ENCODE peak calls at places on chromosomes 16 and 17, in five cellular contexts. U, V, M, T and R are unnamed samples.

GRCh38 chr17:17082878-17083277 is 40.6 kb downstream of the MPRIP start:
- DNase-seq in U (no peak), V (no peak), M (no peak), T (no peak), R (no peak)

GRCh38 chr17:19573075-19573474 is 39.4 kb downstream of the SLC47A1 start:
- DNase-seq in U (no peak), V (no peak), M (no peak), T (no peak), R (no peak)

GRCh38 chr16:13997933-13998332 is 73.2 kb upstream of the MRTFB start:
- DNase-seq in U (no peak), V (no peak), M (no peak), T (no peak), R (peak)

GRCh38 chr17:46865100-46865499 is 13.7 kb downstream of the WNT9B start:
- DNase-seq in U (peak), V (no peak), M (no peak), T (peak), R (no peak)

GRCh38 chr17:1830288-1830687 is 483 bp downstream of the RPA1 start:
- DNase-seq in U (no peak), V (peak), M (peak), T (no peak), R (no peak)

GRCh38 chr16:74480150-74481029 is 59.1 kb upstream of the CLEC18B start:
- DNase-seq in U (peak), V (peak), M (no peak), T (peak), R (no peak)

GRCh38 chr16:1535391-1536291 is 2.2 kb downstream of the TMEM204 start:
- DNase-seq in U (no peak), V (no peak), M (peak), T (peak), R (no peak)

GRCh38 chr17:45286286-45286685 is 24.4 kb upstream of the SPATA32 start:
- DNase-seq in U (no peak), V (no peak), M (no peak), T (no peak), R (no peak)

GRCh38 chr16:20598832-20599469 is 22.8 kb upstream of the ACSM2B start:
- DNase-seq in U (no peak), V (no peak), M (no peak), T (no peak), R (no peak)

GRCh38 chr17:81868674-81869220 is 2.4 kb downstream of the ARHGDIA start:
- DNase-seq in U (no peak), V (peak), M (peak), T (peak), R (no peak)

GRCh38 chr17:69246726-69247375 is 18.2 kb upstream of the ABCA10 start:
- DNase-seq in U (peak), V (no peak), M (no peak), T (peak), R (no peak)

GRCh38 chr17:78684026-78684425 is 98.0 kb downstream of the CYTH1 start:
- DNase-seq in U (no peak), V (no peak), M (no peak), T (no peak), R (no peak)

GRCh38 chr16:31347445-31347844 is 7.5 kb upstream of the ITGAX start:
- DNase-seq in U (no peak), V (no peak), M (no peak), T (no peak), R (no peak)

DNA sequence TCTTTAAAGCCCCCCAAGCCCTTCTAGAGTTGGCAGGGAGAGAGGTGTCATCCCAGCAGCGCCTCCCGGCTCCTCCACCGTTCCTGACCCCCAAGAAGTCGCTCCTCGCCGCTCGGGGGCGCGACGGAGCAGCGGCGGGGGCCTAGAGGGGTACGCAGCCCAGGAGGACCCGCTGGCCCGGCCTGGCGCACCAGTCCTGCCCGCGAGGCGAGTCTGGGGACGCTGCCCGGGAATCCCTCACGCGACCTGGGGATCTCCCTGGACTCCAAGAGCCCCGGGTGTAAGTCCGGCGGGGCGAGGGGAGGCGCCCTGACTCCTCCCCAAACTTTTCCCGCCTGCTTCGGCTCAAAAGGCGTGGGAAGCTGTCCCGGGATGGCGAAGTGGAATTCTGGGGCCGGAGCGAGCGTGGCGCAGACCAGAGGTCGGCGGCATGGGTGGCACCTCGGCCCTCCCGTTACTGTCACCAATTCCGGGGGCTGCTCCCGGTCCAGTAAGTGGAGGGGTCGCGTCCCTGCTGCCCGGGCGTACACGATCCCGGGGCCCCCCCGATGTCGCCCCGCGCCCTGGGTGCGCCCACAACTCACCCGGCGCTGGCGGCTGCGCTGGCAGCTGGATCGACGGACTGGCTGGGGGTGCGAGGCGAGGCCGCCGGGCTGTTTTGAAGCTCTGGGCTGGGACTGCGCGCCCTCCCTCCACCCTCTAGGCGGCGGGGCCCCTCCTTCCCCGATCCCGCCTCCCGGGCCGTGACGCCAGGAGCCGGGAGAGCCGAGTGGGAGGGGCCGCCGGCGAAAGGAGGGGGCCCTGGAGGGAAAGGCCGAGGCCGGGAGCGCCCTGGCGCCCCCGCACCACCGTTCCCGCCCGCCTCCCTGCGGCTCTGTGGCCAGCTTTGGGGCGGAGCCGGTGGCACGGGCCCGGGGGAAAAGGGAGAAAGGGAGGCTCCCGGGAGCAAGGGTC is at the start of gene EMP2:
- DNase-seq in U (no peak), V (peak), M (no peak), T (peak), R (peak)
- H3K4me3 ChIP-seq in U (peak), V (peak), M (no peak), T (peak), R (peak)

GRCh38 chr16:89090669-89091426 is 2.8 kb upstream of the ACSF3 start:
- DNase-seq in U (no peak), V (no peak), M (no peak), T (no peak), R (no peak)
- TF ChIP-seq CTCF in U (no peak), V (no peak), M (no peak), T (no peak), R (no peak)

GRCh38 chr17:42312035-42312284 is 23.7 kb downstream of the STAT5A start:
- DNase-seq in U (no peak), V (no peak), M (no peak), T (no peak), R (no peak)
- H3K4me3 ChIP-seq in U (peak), V (no peak), M (peak), T (no peak), R (peak)

DNA sequence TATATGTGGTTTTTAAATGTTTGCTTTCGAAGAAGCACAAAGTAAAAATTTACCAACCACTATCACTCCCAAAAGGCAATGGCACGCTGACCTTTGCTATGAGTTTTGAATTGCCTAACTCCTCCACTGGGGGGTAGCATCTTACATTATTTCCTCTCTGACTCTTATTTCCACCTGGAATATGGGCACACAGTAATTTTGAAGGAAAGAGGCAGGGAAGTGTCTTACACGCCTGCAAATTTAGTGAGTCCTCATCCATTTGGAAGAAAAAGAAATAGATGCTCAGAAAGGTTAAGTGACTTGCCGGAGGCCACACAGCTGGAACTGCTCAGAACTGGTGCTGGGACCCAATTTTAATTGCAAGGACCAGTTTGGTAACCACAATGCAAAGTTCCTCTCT is 29.9 kb upstream of the IRX6 start:
- DNase-seq in U (no peak), V (no peak), M (no peak), T (no peak), R (no peak)
- TF ChIP-seq CTCF in U (peak), V (no peak), M (no peak), T (no peak), R (no peak)

GRCh38 chr17:58336456-58337094 is 8.0 kb upstream of the TSPOAP1 start:
- DNase-seq in U (peak), V (no peak), M (no peak), T (peak), R (no peak)
- H3K4me3 ChIP-seq in U (no peak), V (no peak), M (peak), T (no peak), R (no peak)

GRCh38 chr16:49439050-49439449 is 65.4 kb downstream of the C16orf78 start:
- DNase-seq in U (no peak), V (no peak), M (no peak), T (no peak), R (no peak)

GRCh38 chr16:49439676-49440075 is 66.1 kb downstream of the C16orf78 start:
- DNase-seq in U (no peak), V (no peak), M (no peak), T (no peak), R (no peak)

GRCh38 chr16:49436181-49436580 is 62.6 kb downstream of the C16orf78 start:
- DNase-seq in U (no peak), V (no peak), M (no peak), T (no peak), R (no peak)

GRCh38 chr16:49434733-49435132 is 61.1 kb downstream of the C16orf78 start:
- DNase-seq in U (no peak), V (no peak), M (no peak), T (no peak), R (no peak)

DNA sequence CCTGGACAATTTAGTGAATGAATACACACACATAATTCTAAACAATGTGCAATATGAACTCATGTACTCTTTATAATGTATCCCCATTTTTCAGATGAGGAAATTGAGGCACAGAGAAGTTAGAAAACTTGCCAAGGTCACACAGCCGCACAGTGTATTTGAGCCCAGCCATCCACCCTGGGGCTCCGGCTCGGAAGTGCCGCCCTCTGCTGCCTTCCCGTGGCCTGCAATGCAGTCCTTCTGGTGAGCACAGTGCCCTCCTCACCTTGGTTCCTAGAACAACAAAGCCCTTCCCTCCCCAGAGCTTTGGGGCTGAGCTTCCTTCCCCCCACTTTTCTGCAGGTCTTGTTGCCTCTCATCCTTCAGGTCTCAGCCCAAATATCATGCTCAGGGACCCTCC is 63.7 kb downstream of the C16orf78 start:
- DNase-seq in U (no peak), V (no peak), M (no peak), T (no peak), R (no peak)
- TF ChIP-seq CTCF in U (no peak), V (no peak), M (no peak), T (no peak), R (no peak)

GRCh38 chr16:4316103-4316731 is 350 bp downstream of the GLIS2 start:
- DNase-seq in U (no peak), V (peak), M (no peak), T (no peak), R (no peak)

GRCh38 chr16:4316732-4317461 is 1.0 kb downstream of the GLIS2 start:
- DNase-seq in U (no peak), V (peak), M (no peak), T (no peak), R (peak)

GRCh38 chr16:4319454-4319853 is 3.6 kb downstream of the GLIS2 start:
- DNase-seq in U (no peak), V (no peak), M (peak), T (no peak), R (no peak)

GRCh38 chr16:4318171-4318910 is 2.5 kb downstream of the GLIS2 start:
- DNase-seq in U (no peak), V (no peak), M (no peak), T (no peak), R (no peak)

DNA sequence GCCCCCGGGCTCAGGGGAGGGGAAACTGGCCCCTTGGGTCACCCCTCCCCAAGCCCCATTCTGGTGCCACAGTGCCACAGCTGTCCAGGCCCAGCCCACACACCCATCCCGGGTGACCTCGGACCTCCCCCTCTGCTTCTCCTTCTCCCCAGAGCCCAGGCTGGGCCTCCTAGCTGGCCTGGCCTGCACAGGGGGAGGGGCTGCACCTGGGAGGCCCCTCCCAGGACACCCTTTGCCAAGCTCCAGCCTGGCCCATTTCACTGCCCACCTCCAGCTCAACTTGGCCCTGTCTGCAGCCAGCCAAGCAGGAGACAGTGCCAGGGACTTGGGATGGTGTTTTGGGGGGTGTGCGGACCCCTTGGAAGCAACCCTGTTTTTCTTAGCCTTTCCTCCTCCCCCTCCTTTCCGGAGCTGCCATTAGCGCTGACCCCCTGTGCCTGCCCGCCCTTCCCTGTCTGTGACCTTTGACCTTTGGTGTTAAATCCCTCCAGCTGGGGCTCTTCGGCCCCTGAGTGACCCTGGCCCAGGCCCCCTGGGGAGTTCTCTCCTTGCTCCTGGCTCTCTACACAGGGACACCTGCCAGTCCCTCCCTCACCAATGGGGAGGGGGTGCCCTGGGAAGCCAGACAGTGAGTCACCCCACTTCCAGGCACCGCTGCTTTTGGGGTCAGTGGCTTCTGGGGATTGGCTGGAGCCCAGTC is 1.8 kb downstream of the GLIS2 start:
- DNase-seq in U (no peak), V (peak), M (no peak), T (no peak), R (no peak)
- H3K4me3 ChIP-seq in U (peak), V (peak), M (no peak), T (peak), R (peak)